ENCODE peak calls at places on chromosomes 1 and 21, in six cellular contexts. K, M, H, Z, T and F are unnamed samples.

GRCh38 chr1:110102081-110102480 is 10.2 kb upstream of the UBL4B start:
- DNase-seq in K (no peak), H (no peak), Z (no peak), M (no peak), T (peak), F (no peak)

GRCh38 chr1:27940297-27940696 is 5.5 kb downstream of the SMPDL3B start:
- DNase-seq in Z (peak), K (no peak), M (no peak), H (no peak), T (no peak), F (no peak)

GRCh38 chr21:45309069-45309521 is 21.4 kb upstream of the POFUT2 start:
- DNase-seq in H (no peak), M (no peak), T (peak), K (peak), Z (peak), F (peak)

GRCh38 chr1:22611530-22611947 is 24.9 kb upstream of the C1QA start:
- DNase-seq in T (peak), H (no peak), K (peak), Z (no peak), M (no peak), F (peak)

GRCh38 chr1:164660415-164661174 is 101.6 kb downstream of the PBX1 start:
- DNase-seq in M (no peak), Z (no peak), K (no peak), H (no peak), T (peak), F (no peak)

GRCh38 chr1:169107673-169108160 is 1.2 kb downstream of the ATP1B1 start:
- DNase-seq in T (peak), Z (no peak), K (peak), H (no peak), M (no peak), F (no peak)

GRCh38 chr21:22993144-22993543 is 1994.9 kb downstream of the NCAM2 start:
- DNase-seq in H (no peak), K (no peak), T (no peak), M (no peak), Z (no peak), F (no peak)

GRCh38 chr1:20476260-20477038 is 9.6 kb downstream of the CAMK2N1 start:
- DNase-seq in K (no peak), Z (no peak), H (no peak), M (no peak), T (no peak), F (peak)

GRCh38 chr21:39344848-39345247 is 4.0 kb downstream of the HMGN1 start:
- DNase-seq in K (no peak), T (no peak), M (no peak), H (no peak), Z (no peak), F (no peak)

GRCh38 chr1:172287207-172287606 is 133.3 kb upstream of the C1orf105 start:
- DNase-seq in T (peak), Z (peak), M (no peak), K (peak), H (no peak), F (no peak)

GRCh38 chr1:63381741-63382140 is 14.3 kb downstream of the ALG6 start:
- DNase-seq in Z (no peak), K (no peak), H (no peak), T (no peak), M (no peak), F (no peak)

GRCh38 chr1:172909606-172910326 is 141.0 kb downstream of the TNFSF18 start:
- DNase-seq in Z (no peak), T (peak), K (no peak), M (no peak), H (no peak), F (no peak)

GRCh38 chr1:211200311-211200710 is 58.9 kb upstream of the RCOR3 start:
- DNase-seq in H (no peak), Z (no peak), M (no peak), K (no peak), T (no peak), F (no peak)

GRCh38 chr21:41241341-41241740 is 73.4 kb downstream of the BACE2 start:
- DNase-seq in K (no peak), Z (no peak), H (no peak), T (no peak), M (no peak), F (no peak)

GRCh38 chr1:219548386-219548785 is 64.5 kb downstream of the ZC3H11B start:
- DNase-seq in T (no peak), Z (no peak), H (no peak), M (no peak), K (no peak), F (no peak)

GRCh38 chr21:35208810-35209517 is 159.9 kb upstream of the RUNX1 start:
- DNase-seq in K (no peak), M (no peak), H (no peak), T (peak), Z (no peak), F (no peak)

DNA sequence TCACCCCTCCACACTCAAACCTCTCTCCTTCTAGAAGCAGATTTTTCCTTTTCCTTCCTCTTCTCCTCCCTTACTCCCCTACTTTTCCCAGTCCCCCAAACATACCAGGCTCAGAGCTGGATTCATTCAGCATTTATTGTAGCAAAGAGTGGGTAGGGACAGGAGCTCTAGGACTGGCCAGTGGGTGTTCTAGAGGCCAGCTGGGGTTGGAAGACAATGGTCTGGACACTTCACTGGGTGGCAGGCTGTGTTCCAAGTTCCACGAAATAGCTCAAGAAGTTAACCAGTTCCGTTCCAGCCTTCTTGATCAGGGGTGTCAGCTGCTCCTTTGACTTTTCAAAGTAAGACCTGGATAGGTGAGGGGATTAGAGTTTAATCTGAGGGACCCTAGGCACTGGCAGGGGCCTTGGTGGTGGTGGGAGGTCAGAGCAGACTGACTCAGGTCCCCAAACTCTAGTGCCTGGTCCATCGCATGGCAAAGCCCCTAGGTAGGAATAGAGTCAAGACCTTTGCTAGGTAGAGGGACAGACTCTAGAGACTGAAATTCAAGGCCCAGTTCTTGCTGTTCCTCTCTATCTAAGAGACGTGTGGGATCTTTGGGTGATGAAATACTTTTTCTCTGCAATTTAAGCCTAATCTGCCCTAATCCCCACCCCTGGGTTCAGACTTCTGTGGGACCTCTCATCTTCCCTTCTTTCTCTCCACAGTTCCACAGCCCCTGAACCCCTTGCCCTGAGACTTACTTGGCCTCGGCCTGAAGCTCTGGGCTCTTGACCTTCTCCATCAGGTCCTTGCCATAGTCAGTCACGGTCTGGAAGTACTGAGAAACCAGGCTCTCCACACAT is 1.0 kb downstream of the APOA2 start:
- DNase-seq in M (no peak), H (no peak), Z (peak), K (no peak), T (no peak), F (no peak)
- TF ChIP-seq POLR2A in M (no peak), H (no peak), Z (no peak), K (no peak), T (no peak), F (no peak)

DNA sequence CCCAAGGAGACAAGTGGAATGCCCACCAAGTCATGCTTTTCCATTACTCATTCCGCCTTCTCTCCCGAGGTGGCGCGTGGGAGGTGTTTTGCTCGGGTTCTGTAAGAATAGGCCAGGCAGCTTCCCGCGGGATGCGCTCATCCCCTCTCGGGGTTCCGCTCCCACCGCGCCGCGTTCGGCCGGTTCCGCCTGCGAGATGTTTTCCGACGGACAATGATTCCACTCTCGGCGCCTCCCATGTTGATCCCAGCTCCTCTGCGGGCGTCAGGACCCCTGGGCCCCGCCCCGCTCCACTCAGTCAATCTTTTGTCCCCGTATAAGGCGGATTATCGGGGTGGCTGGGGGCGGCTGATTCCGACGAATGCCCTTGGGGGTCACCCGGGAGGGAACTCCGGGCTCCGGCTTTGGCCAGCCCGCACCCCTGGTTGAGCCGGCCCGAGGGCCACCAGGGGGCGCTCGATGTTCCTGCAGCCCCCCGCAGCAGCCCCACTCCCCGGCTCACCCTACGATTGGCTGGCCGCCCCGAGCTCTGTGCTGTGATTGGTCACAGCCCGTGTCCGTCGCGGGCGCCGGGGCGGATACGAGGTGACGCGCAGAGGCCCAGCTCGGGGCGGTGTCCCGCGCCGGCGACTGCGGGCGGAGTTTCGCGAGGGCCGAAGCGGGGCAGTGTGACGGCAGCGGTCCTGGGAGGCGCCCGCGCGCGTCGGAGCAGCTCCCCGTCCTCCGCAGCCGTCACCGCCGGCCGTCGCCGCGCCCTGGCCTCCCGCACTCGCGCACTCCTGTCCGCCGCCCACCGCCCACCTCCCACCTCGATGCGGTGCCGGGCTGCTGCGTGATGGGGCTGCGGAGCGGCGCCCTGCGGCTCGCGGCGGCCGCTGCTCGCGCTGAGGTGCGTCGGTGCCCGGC is at the start of gene KIF1B:
- DNase-seq in T (peak), M (peak), H (peak), K (peak), Z (peak), F (peak)
- TF ChIP-seq POLR2A in T (peak), M (peak), H (peak), K (peak), Z (peak), F (peak)

GRCh38 chr1:150972417-150972940 is 2.2 kb downstream of the CERS2 start:
- DNase-seq in K (peak), H (peak), Z (peak), M (no peak), T (no peak), F (no peak)

GRCh38 chr1:150973826-150974579 is 632 bp downstream of the CERS2 start:
- DNase-seq in T (no peak), H (peak), Z (peak), M (no peak), K (peak), F (no peak)

GRCh38 chr1:150974580-150975478 is at the start of gene CERS2:
- DNase-seq in T (peak), H (peak), M (peak), K (peak), Z (peak), F (peak)

GRCh38 chr1:150971583-150972416 is 2.8 kb downstream of the CERS2 start:
- DNase-seq in K (peak), T (no peak), Z (peak), H (no peak), M (no peak), F (peak)

DNA sequence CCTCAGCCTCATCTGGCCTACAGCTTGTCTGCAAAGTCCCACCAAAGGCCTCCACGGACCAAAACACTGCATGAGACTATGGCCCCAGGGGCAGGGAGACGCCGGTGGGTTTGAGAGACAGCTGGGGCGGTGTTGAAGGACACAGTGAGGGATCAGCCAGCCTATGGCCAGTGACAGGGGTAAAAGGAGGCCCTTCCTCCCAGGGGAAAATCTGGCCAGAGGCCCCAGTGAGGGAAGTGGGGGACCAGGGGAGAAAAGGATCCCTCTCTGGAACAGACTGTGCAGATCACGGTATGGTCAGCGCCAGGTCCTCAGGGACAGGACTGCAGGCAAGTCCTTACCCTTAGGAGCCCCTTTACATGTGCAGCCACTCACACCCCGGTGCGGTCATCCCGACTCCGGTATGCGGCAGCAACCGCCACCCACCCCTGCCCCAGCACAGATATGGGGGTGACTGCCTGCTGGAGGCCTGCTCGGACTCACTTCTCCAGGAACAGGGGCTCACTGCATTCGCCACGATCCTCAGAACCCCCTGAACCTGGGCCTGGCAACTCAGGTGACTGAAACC is 1.3 kb downstream of the CERS2 start:
- DNase-seq in T (no peak), H (no peak), Z (peak), K (peak), M (no peak), F (no peak)
- TF ChIP-seq POLR2A in T (no peak), H (no peak), Z (no peak), K (no peak), M (no peak), F (no peak)

GRCh38 chr1:66210653-66211052 is 323.3 kb upstream of the SGIP1 start:
- DNase-seq in T (peak), K (no peak), H (no peak), M (no peak), Z (no peak), F (no peak)

GRCh38 chr1:66208631-66209030 is 325.3 kb upstream of the SGIP1 start:
- DNase-seq in K (no peak), H (no peak), Z (no peak), M (no peak), T (no peak), F (no peak)

GRCh38 chr1:66207484-66207883 is 326.5 kb upstream of the SGIP1 start:
- DNase-seq in T (peak), K (no peak), H (no peak), Z (no peak), M (no peak), F (no peak)

GRCh38 chr1:66214901-66215300 is 319.1 kb upstream of the SGIP1 start:
- DNase-seq in K (no peak), T (peak), Z (no peak), H (no peak), M (no peak), F (no peak)

GRCh38 chr1:66211521-66211920 is 322.4 kb upstream of the SGIP1 start:
- DNase-seq in K (no peak), H (no peak), Z (no peak), T (no peak), M (no peak), F (no peak)
- TF ChIP-seq POLR2A in K (no peak), H (no peak), Z (no peak), T (no peak), M (no peak), F (no peak)

GRCh38 chr1:89894210-89894668 is 73.4 kb downstream of the LRRC8D start:
- DNase-seq in H (no peak), M (no peak), K (no peak), T (peak), Z (no peak), F (no peak)
- TF ChIP-seq POLR2A in H (no peak), M (no peak), K (no peak), T (no peak), Z (no peak), F (no peak)

GRCh38 chr1:41497631-41498030 is 13.1 kb upstream of the EDN2 start:
- DNase-seq in M (no peak), T (no peak), K (no peak), Z (no peak), H (no peak), F (no peak)

GRCh38 chr1:41497056-41497440 is 12.6 kb upstream of the EDN2 start:
- DNase-seq in M (no peak), Z (no peak), K (peak), H (no peak), T (no peak), F (no peak)

GRCh38 chr1:41495171-41495948 is 10.9 kb upstream of the EDN2 start:
- DNase-seq in K (peak), M (no peak), Z (no peak), H (no peak), T (peak), F (no peak)

GRCh38 chr1:41494351-41495170 is 10.1 kb upstream of the EDN2 start:
- DNase-seq in K (no peak), Z (no peak), H (no peak), T (no peak), M (no peak), F (no peak)

DNA sequence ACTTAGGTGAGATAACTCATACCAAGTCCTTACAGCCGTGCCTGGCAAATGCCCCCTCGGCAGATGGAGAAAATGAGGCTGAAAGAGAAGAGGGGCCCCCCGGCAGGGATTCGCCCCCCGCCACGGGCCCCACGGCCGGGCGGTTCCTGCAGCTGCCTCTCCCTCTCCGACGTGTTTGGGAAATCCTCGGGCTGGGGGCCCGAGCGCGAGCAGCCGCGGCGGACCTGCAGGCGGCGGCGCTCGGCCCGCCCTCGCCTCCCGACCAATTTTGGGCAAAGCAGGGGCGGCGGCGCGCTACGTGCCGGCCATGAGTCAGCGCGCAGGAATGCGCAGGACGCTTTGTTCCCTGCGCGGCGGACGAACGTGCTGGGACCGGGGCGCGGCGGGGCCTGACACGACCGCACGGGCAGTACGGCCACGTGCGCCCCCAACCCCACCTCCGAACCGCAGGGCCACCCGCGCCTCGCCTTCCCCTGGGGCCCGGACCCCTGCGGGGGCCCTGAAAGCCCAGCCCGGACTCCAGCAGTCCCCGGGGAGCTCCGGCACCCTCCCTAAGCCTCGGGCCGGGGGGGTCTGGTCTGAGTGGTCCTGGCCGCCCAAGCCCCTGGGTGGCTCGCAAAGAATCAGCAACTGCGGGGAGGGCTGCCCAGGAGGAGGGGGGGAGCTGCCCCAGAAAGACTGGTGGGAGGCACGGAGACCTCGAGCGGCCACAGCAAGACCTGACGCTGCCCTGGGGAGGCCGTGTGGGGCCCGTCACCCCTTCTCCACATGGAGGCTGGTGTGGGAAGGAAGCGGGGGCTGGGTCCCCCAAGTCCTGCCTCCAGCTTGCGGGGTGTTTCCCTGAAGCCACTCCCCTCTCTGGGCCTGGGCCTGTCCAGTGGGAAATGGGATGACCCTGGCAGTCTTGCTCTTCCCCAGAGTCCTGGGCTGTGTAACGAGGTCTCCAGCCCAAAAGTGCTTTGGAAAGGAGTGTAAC is 11.9 kb upstream of the EDN2 start:
- DNase-seq in H (peak), K (peak), M (peak), Z (peak), T (peak), F (peak)
- TF ChIP-seq POLR2A in H (peak), K (no peak), M (no peak), Z (no peak), T (no peak), F (peak)